ENCODE peak calls at places on chromosomes 12 and 14, in five cellular contexts. R, U, Z, A and C are unnamed samples.

GRCh38 chr14:34262511-34262910 is 199.5 kb downstream of the SPTSSA start:
- DNase-seq in R (no peak), U (no peak), Z (no peak), A (no peak), C (no peak)

GRCh38 chr14:51859136-51859535 is 1.3 kb upstream of the GNG2 start:
- DNase-seq in R (no peak), U (no peak), Z (no peak), A (no peak), C (no peak)

GRCh38 chr12:113248842-113249435 is 27.7 kb downstream of the TPCN1 start:
- DNase-seq in R (no peak), U (no peak), Z (no peak), A (no peak), C (no peak)

GRCh38 chr14:88904206-88904647 is 79.8 kb downstream of the TTC8 start:
- DNase-seq in R (no peak), U (no peak), Z (no peak), A (no peak), C (no peak)

GRCh38 chr12:49865109-49865781 is 22.3 kb upstream of the BCDIN3D start:
- DNase-seq in R (no peak), U (no peak), Z (no peak), A (no peak), C (no peak)

GRCh38 chr12:113201187-113202177 is 16.0 kb downstream of the RITA1 start:
- DNase-seq in R (no peak), U (no peak), Z (no peak), A (no peak), C (no peak)

GRCh38 chr12:27236498-27236897 is 7.6 kb upstream of the STK38L start:
- DNase-seq in R (no peak), U (peak), Z (no peak), A (no peak), C (no peak)

GRCh38 chr12:96462571-96463280 is 26.7 kb upstream of the CFAP54 start:
- DNase-seq in R (no peak), U (no peak), Z (no peak), A (no peak), C (no peak)

GRCh38 chr14:63725786-63726185 is 2.1 kb downstream of the SGPP1 start:
- DNase-seq in R (no peak), U (no peak), Z (no peak), A (no peak), C (no peak)

GRCh38 chr12:122499991-122500684 is 594 bp downstream of the ZCCHC8 start:
- DNase-seq in R (peak), U (peak), Z (no peak), A (peak), C (peak)

GRCh38 chr12:124422142-124422569 is 127.3 kb downstream of the RFLNA start:
- DNase-seq in R (no peak), U (no peak), Z (no peak), A (peak), C (no peak)

GRCh38 chr12:125015680-125016310 is 22.4 kb downstream of the BRI3BP start:
- DNase-seq in R (no peak), U (no peak), Z (no peak), A (no peak), C (no peak)

GRCh38 chr12:1798734-1799067 is 21.7 kb upstream of the LRTM2 start:
- DNase-seq in R (no peak), U (no peak), Z (no peak), A (no peak), C (no peak)

GRCh38 chr14:98957211-98958047 is 314.6 kb downstream of the BCL11B start:
- DNase-seq in R (peak), U (no peak), Z (no peak), A (no peak), C (no peak)

GRCh38 chr12:111636209-111636928 is 37.3 kb upstream of the ATXN2 start:
- DNase-seq in R (peak), U (no peak), Z (no peak), A (peak), C (peak)

GRCh38 chr14:50741571-50741970 is 73.5 kb upstream of the SAV1 start:
- DNase-seq in R (no peak), U (peak), Z (no peak), A (no peak), C (no peak)

GRCh38 chr12:14803830-14804160 is 325 bp downstream of the C12orf60 start:
- DNase-seq in R (no peak), U (peak), Z (no peak), A (no peak), C (no peak)

GRCh38 chr14:26966942-26967341 is 369.1 kb upstream of the NOVA1 start:
- DNase-seq in R (no peak), U (no peak), Z (no peak), A (no peak), C (no peak)

GRCh38 chr12:56029166-56029519 is 8.3 kb downstream of the IKZF4 start:
- DNase-seq in R (no peak), U (no peak), Z (no peak), A (no peak), C (no peak)

GRCh38 chr14:75917322-75918251 is 64.2 kb downstream of the TGFB3 start:
- DNase-seq in R (no peak), U (no peak), Z (no peak), A (no peak), C (no peak)

GRCh38 chr14:31842905-31843304 is 234.2 kb upstream of the ARHGAP5 start:
- DNase-seq in R (no peak), U (no peak), Z (no peak), A (no peak), C (no peak)

GRCh38 chr12:77122236-77122635 is 56.9 kb upstream of the E2F7 start:
- DNase-seq in R (no peak), U (peak), Z (no peak), A (no peak), C (peak)

GRCh38 chr14:90820958-90821357 is 4.7 kb upstream of the TTC7B start:
- DNase-seq in R (no peak), U (no peak), Z (no peak), A (no peak), C (no peak)

GRCh38 chr12:64675795-64676194 is 65.5 kb downstream of the RASSF3 start:
- DNase-seq in R (no peak), U (no peak), Z (no peak), A (no peak), C (no peak)

GRCh38 chr14:59632381-59632780 is 55.8 kb upstream of the CCDC175 start:
- DNase-seq in R (peak), U (peak), Z (no peak), A (peak), C (peak)

GRCh38 chr12:113425960-113426453 is 3.8 kb downstream of the SDSL start:
- DNase-seq in R (peak), U (no peak), Z (peak), A (no peak), C (no peak)

GRCh38 chr14:35336171-35337073 is 44.2 kb downstream of the PSMA6 start:
- DNase-seq in R (peak), U (no peak), Z (no peak), A (peak), C (peak)

GRCh38 chr12:87995581-87996178 is 33.5 kb downstream of the C12orf50 start:
- DNase-seq in R (peak), U (peak), Z (no peak), A (peak), C (peak)

GRCh38 chr12:132444957-132445883 is 44.7 kb upstream of the FBRSL1 start:
- DNase-seq in R (peak), U (no peak), Z (no peak), A (peak), C (no peak)

GRCh38 chr12:19624000-19624399 is 184.7 kb downstream of the AEBP2 start:
- DNase-seq in R (no peak), U (no peak), Z (no peak), A (no peak), C (no peak)

GRCh38 chr12:65903680-65904403 is 79.6 kb downstream of the HMGA2 start:
- DNase-seq in R (no peak), U (no peak), Z (no peak), A (no peak), C (no peak)

GRCh38 chr14:89773644-89774316 is 180.8 kb downstream of the EFCAB11 start:
- DNase-seq in R (peak), U (no peak), Z (peak), A (no peak), C (peak)

GRCh38 chr12:103456006-103456405 is 39.8 kb downstream of the C12orf42 start:
- DNase-seq in R (no peak), U (no peak), Z (no peak), A (no peak), C (no peak)

GRCh38 chr12:70227911-70228310 is 15.3 kb upstream of the CNOT2 start:
- DNase-seq in R (no peak), U (no peak), Z (no peak), A (no peak), C (no peak)

GRCh38 chr12:118714051-118714460 is 267.3 kb upstream of the SRRM4 start:
- DNase-seq in R (peak), U (peak), Z (peak), A (peak), C (peak)

GRCh38 chr14:72443991-72444431 is 449.9 kb downstream of the DPF3 start:
- DNase-seq in R (no peak), U (no peak), Z (peak), A (no peak), C (no peak)

GRCh38 chr12:94704452-94704871 is 54.1 kb upstream of the TMCC3 start:
- DNase-seq in R (no peak), U (no peak), Z (no peak), A (no peak), C (peak)
- TF ChIP-seq ATF3 in R (no peak), U (no peak), Z (no peak), A (no peak), C (no peak)

GRCh38 chr12:57751788-57752667 is at the start of gene CDK4:
- DNase-seq in R (peak), U (peak), Z (peak), A (peak), C (peak)
- TF ChIP-seq POLR2AphosphoS5 in R (no peak), U (peak), Z (peak), A (peak), C (peak)

DNA sequence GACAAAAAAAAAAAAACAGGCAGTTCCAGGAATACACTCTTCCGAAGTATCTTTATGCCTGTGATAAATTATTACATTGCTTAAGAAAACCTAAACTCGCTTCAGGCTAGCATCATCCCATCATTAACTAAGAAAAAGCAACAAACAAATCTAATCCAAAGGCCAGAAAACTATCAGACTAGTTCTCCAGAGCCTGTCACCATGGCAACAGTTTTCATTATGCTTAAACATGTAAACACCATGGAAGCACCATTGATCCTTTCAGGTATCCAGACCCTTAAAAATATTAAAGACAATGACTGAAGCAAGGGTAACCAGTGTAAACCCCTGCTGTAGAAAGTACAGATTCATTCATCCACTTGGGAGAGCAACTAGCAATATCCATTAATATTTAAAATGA is 9.8 kb downstream of the DAD1 start:
- DNase-seq in R (no peak), U (no peak), Z (no peak), A (no peak), C (no peak)
- TF ChIP-seq ATF3 in R (no peak), U (no peak), Z (no peak), A (no peak), C (no peak)

GRCh38 chr14:68685419-68686211 is 107.3 kb downstream of the ZFP36L1 start:
- DNase-seq in R (no peak), U (peak), Z (peak), A (no peak), C (peak)
- TF ChIP-seq POLR2AphosphoS5 in R (no peak), U (peak), Z (peak), A (no peak), C (no peak)

GRCh38 chr12:110371408-110372055 is 32.0 kb downstream of the ANAPC7 start:
- DNase-seq in R (no peak), U (no peak), Z (peak), A (no peak), C (no peak)
- TF ChIP-seq ATF3 in R (no peak), U (no peak), Z (no peak), A (no peak), C (no peak)

DNA sequence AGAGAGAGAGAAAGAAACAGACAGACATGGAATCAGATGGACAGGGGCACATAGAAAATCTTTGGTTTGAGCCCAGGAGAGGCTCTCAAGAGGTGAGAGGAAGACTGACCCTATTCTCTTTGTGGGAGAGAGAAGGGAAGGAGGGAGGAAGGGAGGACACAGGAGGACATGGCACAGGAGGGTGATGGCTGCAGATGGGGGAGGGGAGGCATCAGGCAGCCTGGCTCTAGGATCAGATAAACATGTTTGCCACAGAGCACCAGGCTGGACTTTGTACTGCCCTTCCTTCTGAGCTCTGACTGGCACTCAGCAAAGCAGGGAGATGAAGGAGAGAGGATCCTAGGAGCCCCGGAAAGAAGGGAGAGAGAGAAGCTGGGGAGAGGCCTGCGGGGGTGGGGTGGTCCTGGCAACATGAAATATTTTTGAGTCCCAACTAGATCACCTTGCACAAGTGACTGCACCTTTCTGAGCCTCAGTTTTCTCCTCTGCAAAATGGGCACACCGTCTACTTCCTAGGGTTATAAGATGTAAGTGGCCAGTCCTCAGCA is 6.1 kb downstream of the HNF1A start:
- DNase-seq in R (no peak), U (no peak), Z (no peak), A (no peak), C (peak)
- TF ChIP-seq POLR2AphosphoS5 in R (no peak), U (no peak), Z (no peak), A (no peak), C (no peak)